ENCODE peak calls at places on chromosomes 12 and 14, in ten cellular contexts. S is HCT116; D is heart left ventricle; J is substantia nigra; T is activated CD4-positive, alpha-beta T cell treated with anti-CD3 and anti-CD28 coated beads, Interleukin-2, amount 50 U/mL, for 4 hours; X is fibroblast of pulmonary artery; M is fibroblast of villous mesenchyme; I is NCI-H2171; P is amniotic stem cell; V is AG08396. L is an unnamed sample.

GRCh38 chr12:22866406-22866805 is 241.4 kb downstream of the ETNK1 start:
- DNase-seq in S (no peak), D (no peak), J (no peak), T (no peak), X (no peak), M (no peak), I (no peak), P (no peak), V (no peak), L (no peak)

GRCh38 chr12:112927475-112927874 is 10.8 kb upstream of the OAS3 start:
- DNase-seq in S (no peak), D (no peak), J (no peak), T (no peak), X (no peak), M (no peak), I (no peak), P (no peak), V (no peak), L (no peak)

GRCh38 chr12:54631988-54632728 is 2.5 kb downstream of the LACRT start:
- DNase-seq in S (no peak), D (no peak), J (no peak), T (no peak), X (no peak), M (no peak), I (no peak), P (no peak), V (no peak), L (no peak)

GRCh38 chr12:117872521-117873169 is 96.1 kb downstream of the KSR2 start:
- DNase-seq in S (no peak), D (no peak), J (no peak), T (no peak), X (no peak), M (no peak), I (peak; percentile 43), P (no peak), V (no peak), L (no peak)

GRCh38 chr14:105395538-105395854 is 2.8 kb upstream of the TEX22 start:
- DNase-seq in S (no peak), D (no peak), J (no peak), T (no peak), X (no peak), M (no peak), I (no peak), P (no peak), V (no peak), L (no peak)

GRCh38 chr12:32069071-32069470 is 37.6 kb upstream of the BICD1 start:
- DNase-seq in S (no peak), D (no peak), J (no peak), T (no peak), X (no peak), M (no peak), I (no peak), P (no peak), V (no peak), L (no peak)

GRCh38 chr12:10363922-10364838 is 25.7 kb downstream of the KLRK1 start:
- DNase-seq in S (no peak), D (peak; percentile 59), J (no peak), T (no peak), X (peak; percentile 55), M (peak; percentile 69), I (no peak), P (no peak), V (peak; percentile 17), L (peak; percentile 89)

GRCh38 chr12:57522019-57522886 is at the start of gene MBD6:
- DNase-seq in S (peak; percentile 75), D (peak; percentile 96), J (peak; percentile 62), T (peak; percentile 86), X (peak; percentile 93), M (peak; percentile 97), I (peak; percentile 87), P (peak; percentile 58), V (peak; percentile 99), L (peak; percentile 97)

GRCh38 chr14:79708991-79709390 is 502.3 kb downstream of the DIO2 start:
- DNase-seq in S (no peak), D (no peak), J (no peak), T (no peak), X (no peak), M (no peak), I (no peak), P (no peak), V (no peak), L (no peak)

GRCh38 chr14:49754570-49755097 is 13.3 kb upstream of the KLHDC2 start:
- DNase-seq in S (no peak), D (no peak), J (no peak), T (no peak), X (no peak), M (peak; percentile 22), I (no peak), P (no peak), V (no peak), L (no peak)

L was measured in GM12865.